ENCODE peak calls at places on chromosomes 7 and 10, in nine cellular contexts. O is ELF-1; V is A673; B is natural killer cell treated with Interleukin-12 subunit alpha and Interleukin-12 subunit beta and Interleukin-15 and Interleukin-18, amount 100 ng/mL, for 72 hours; N is activated T-cell treated with anti-CD3 and anti-CD28 coated beads for 24 hours; Z is A172; T is uterus; K is T-helper 9 cell; P is AG09309. I is an unnamed sample.

GRCh38 chr7:75920431-75921161 is 5.6 kb downstream of the POR start:
- DNase-seq in O (no peak), V (no peak), B (no peak), N (peak), Z (peak), T (no peak), K (no peak), P (no peak), I (no peak)

GRCh38 chr10:30013684-30014246 is 45.6 kb downstream of the JCAD start:
- DNase-seq in O (no peak), V (peak), B (no peak), N (no peak), Z (no peak), T (peak), K (no peak), P (no peak), I (no peak)

GRCh38 chr7:23115991-23116390 is 10.4 kb downstream of the KLHL7 start:
- DNase-seq in O (peak), V (peak), B (no peak), N (no peak), Z (no peak), T (no peak), K (no peak), P (no peak), I (no peak)

GRCh38 chr7:150854066-150855000 is 2.0 kb downstream of the AOC1 start:
- DNase-seq in O (no peak), V (no peak), B (peak), N (no peak), Z (no peak), T (no peak), K (no peak), P (no peak), I (no peak)

GRCh38 chr7:33903770-33904679 is 1.3 kb upstream of the BMPER start:
- DNase-seq in O (peak), V (peak), B (no peak), N (peak), Z (peak), T (peak), K (no peak), P (no peak), I (no peak)

GRCh38 chr7:79454325-79454960 is 976 bp upstream of the MAGI2 start:
- DNase-seq in O (peak), V (peak), B (no peak), N (no peak), Z (no peak), T (peak), K (no peak), P (no peak), I (no peak)

GRCh38 chr7:7851381-7851780 is 117.2 kb upstream of the GLCCI1 start:
- DNase-seq in O (no peak), V (peak), B (no peak), N (no peak), Z (no peak), T (no peak), K (no peak), P (no peak), I (no peak)

GRCh38 chr10:49070701-49071100 is 44.6 kb downstream of the VSTM4 start:
- DNase-seq in O (no peak), V (no peak), B (no peak), N (no peak), Z (no peak), T (no peak), K (no peak), P (no peak), I (no peak)

GRCh38 chr10:93189959-93190358 is 116.3 kb downstream of the CYP26A1 start:
- DNase-seq in O (no peak), V (no peak), B (no peak), N (no peak), Z (no peak), T (no peak), K (no peak), P (no peak), I (no peak)

GRCh38 chr7:38393874-38394273 is 120.4 kb upstream of the TARP start:
- DNase-seq in O (no peak), V (no peak), B (no peak), N (no peak), Z (no peak), T (no peak), K (no peak), P (no peak), I (peak)

GRCh38 chr7:12731214-12731656 is 43.8 kb downstream of the ARL4A start:
- DNase-seq in O (no peak), V (no peak), B (no peak), N (no peak), Z (peak), T (no peak), K (no peak), P (no peak), I (no peak)

GRCh38 chr7:118111347-118111746 is 72.6 kb upstream of the LSM8 start:
- DNase-seq in O (no peak), V (peak), B (no peak), N (no peak), Z (peak), T (no peak), K (no peak), P (no peak), I (no peak)

GRCh38 chr10:78851652-78852051 is 217.1 kb upstream of the ZMIZ1 start:
- DNase-seq in O (peak), V (no peak), B (no peak), N (no peak), Z (no peak), T (no peak), K (no peak), P (peak), I (no peak)

I was measured in GM12892.